ENCODE peak calls at places on chromosome 12, in five cellular contexts. R, S, Z, X and N are unnamed samples.

GRCh38 chr12:6605425-6606330 is 1.5 kb downstream of the CHD4 start:
- DNase-seq in R (no peak), X (no peak), S (no peak), Z (no peak), N (no peak)

GRCh38 chr12:106840217-106840616 is 65.7 kb downstream of the RIC8B start:
- DNase-seq in R (peak), X (no peak), S (peak), Z (no peak), N (no peak)

GRCh38 chr12:93937812-93938211 is 210.6 kb upstream of the PLXNC1 start:
- DNase-seq in S (no peak), X (no peak), R (no peak), Z (no peak), N (no peak)

GRCh38 chr12:95446511-95446910 is 27.4 kb upstream of the METAP2 start:
- DNase-seq in R (no peak), X (no peak), S (no peak), Z (no peak), N (no peak)

GRCh38 chr12:2343672-2344071 is 290.9 kb downstream of the CACNA1C start:
- DNase-seq in X (no peak), R (peak), S (no peak), Z (no peak), N (no peak)

GRCh38 chr12:65741662-65742480 is 82.4 kb upstream of the HMGA2 start:
- DNase-seq in X (no peak), S (no peak), R (no peak), Z (no peak), N (no peak)

GRCh38 chr12:116736962-116737773 is 701 bp downstream of the SPRING1 start:
- DNase-seq in S (no peak), Z (no peak), X (no peak), R (peak), N (no peak)

GRCh38 chr12:67573456-67573855 is 75.1 kb upstream of the DYRK2 start:
- DNase-seq in R (no peak), X (no peak), Z (no peak), S (no peak), N (no peak)

GRCh38 chr12:131333621-131334440 is 377.1 kb upstream of the SFSWAP start:
- DNase-seq in S (no peak), X (no peak), R (no peak), Z (no peak), N (no peak)

GRCh38 chr12:101570022-101570421 is 24.7 kb upstream of the MYBPC1 start:
- DNase-seq in X (no peak), R (peak), Z (peak), S (no peak), N (no peak)

GRCh38 chr12:47980172-47980571 is 16.8 kb downstream of the TMEM106C start:
- DNase-seq in Z (no peak), S (no peak), R (no peak), X (no peak), N (no peak)

GRCh38 chr12:101670007-101670671 is 27.3 kb upstream of the CHPT1 start:
- DNase-seq in X (no peak), S (no peak), R (no peak), Z (no peak), N (no peak)

GRCh38 chr12:56836317-56836716 is 73.2 kb downstream of the HSD17B6 start:
- DNase-seq in X (no peak), S (no peak), R (peak), Z (no peak), N (no peak)